ENCODE peak calls at places on chromosome 2, in nine cellular contexts. W, V, F, Q, T, E, B, X and M are unnamed samples.

GRCh38 chr2:50116611-50117010 is 915.3 kb downstream of the NRXN1 start:
- DNase-seq in X (no peak), Q (no peak), B (no peak), T (no peak), V (no peak), W (no peak), E (no peak), F (no peak), M (no peak)

GRCh38 chr2:20348542-20348941 is 2.1 kb downstream of the PUM2 start:
- DNase-seq in Q (peak; percentile 54), W (no peak), E (peak; percentile 26), X (no peak), V (no peak), F (no peak), B (no peak), T (no peak), M (no peak)

GRCh38 chr2:176680916-176681315 is 411.7 kb downstream of the MTX2 start:
- DNase-seq in X (peak; percentile 48), E (no peak), F (peak; percentile 2), T (peak; percentile 77), B (no peak), Q (no peak), W (no peak), V (no peak), M (peak; percentile 60)

GRCh38 chr2:232438951-232439757 is 16.8 kb upstream of the ALPI start:
- DNase-seq in B (no peak), Q (peak; percentile 80), W (no peak), E (no peak), V (no peak), X (peak; percentile 27), F (no peak), T (peak; percentile 13), M (no peak)

GRCh38 chr2:1055014-1055595 is 104.5 kb downstream of the SNTG2 start:
- DNase-seq in X (peak; percentile 81), Q (peak; percentile 66), W (peak; percentile 85), F (peak; percentile 84), B (no peak), V (no peak), T (peak; percentile 43), E (no peak), M (peak; percentile 90)

GRCh38 chr2:200585730-200586643 is at the start of gene AOX1:
- DNase-seq in E (peak; percentile 30), V (no peak), Q (peak; percentile 92), F (peak; percentile 55), T (peak; percentile 78), X (peak; percentile 67), B (peak; percentile 81), W (no peak), M (peak; percentile 62)

GRCh38 chr2:178845565-178846457 is 38.6 kb upstream of the TTN start:
- DNase-seq in B (no peak), F (peak; percentile 81), E (no peak), X (peak; percentile 74), Q (no peak), W (peak; percentile 33), T (peak; percentile 81), V (no peak), M (peak; percentile 79)

GRCh38 chr2:47226124-47227040 is 71.3 kb upstream of the STPG4 start:
- DNase-seq in W (no peak), Q (no peak), B (no peak), X (peak; percentile 9), T (no peak), E (no peak), F (no peak), V (no peak), M (no peak)

GRCh38 chr2:227805578-227805977 is 8.1 kb upstream of the CCL20 start:
- DNase-seq in E (no peak), B (no peak), Q (no peak), X (peak; percentile 30), T (no peak), W (no peak), V (peak; percentile 45), F (no peak), M (no peak)

GRCh38 chr2:157004789-157005188 is 252.7 kb upstream of the GALNT5 start:
- DNase-seq in F (no peak), X (no peak), W (no peak), T (no peak), V (no peak), B (no peak), E (no peak), Q (no peak), M (no peak)

GRCh38 chr2:72995420-72996151 is 75.9 kb downstream of the SFXN5 start:
- DNase-seq in E (no peak), F (no peak), X (no peak), T (no peak), B (no peak), W (no peak), Q (peak; percentile 47), V (no peak), M (no peak)

GRCh38 chr2:122736279-122736678 is 980.8 kb downstream of the TSN start:
- DNase-seq in Q (no peak), X (peak; percentile 31), V (no peak), E (no peak), T (no peak), F (peak; percentile 32), W (no peak), B (no peak), M (peak; percentile 3)

GRCh38 chr2:60252581-60253170 is 300.8 kb downstream of the BCL11A start:
- DNase-seq in F (no peak), E (no peak), B (no peak), T (no peak), V (no peak), X (no peak), Q (no peak), W (no peak), M (no peak)

GRCh38 chr2:26706616-26707473 is 14.3 kb downstream of the KCNK3 start:
- DNase-seq in Q (peak; percentile 73), F (no peak), V (no peak), T (no peak), B (no peak), X (no peak), W (no peak), E (no peak), M (no peak)

GRCh38 chr2:165825041-165825440 is 31.0 kb upstream of the GALNT3 start:
- DNase-seq in T (peak; percentile 31), V (no peak), W (no peak), Q (no peak), F (peak; percentile 69), E (no peak), X (peak; percentile 19), B (no peak), M (peak; percentile 11)

GRCh38 chr2:70901235-70902066 is 34.2 kb upstream of the ATP6V1B1 start:
- DNase-seq in X (peak; percentile 70), W (no peak), T (peak; percentile 39), F (peak; percentile 37), V (no peak), B (no peak), E (no peak), Q (peak; percentile 87), M (peak; percentile 45)

GRCh38 chr2:57868619-57869139 is 177.9 kb upstream of the VRK2 start:
- DNase-seq in W (no peak), T (no peak), F (no peak), B (no peak), X (no peak), V (no peak), E (no peak), Q (no peak), M (no peak)

DNA sequence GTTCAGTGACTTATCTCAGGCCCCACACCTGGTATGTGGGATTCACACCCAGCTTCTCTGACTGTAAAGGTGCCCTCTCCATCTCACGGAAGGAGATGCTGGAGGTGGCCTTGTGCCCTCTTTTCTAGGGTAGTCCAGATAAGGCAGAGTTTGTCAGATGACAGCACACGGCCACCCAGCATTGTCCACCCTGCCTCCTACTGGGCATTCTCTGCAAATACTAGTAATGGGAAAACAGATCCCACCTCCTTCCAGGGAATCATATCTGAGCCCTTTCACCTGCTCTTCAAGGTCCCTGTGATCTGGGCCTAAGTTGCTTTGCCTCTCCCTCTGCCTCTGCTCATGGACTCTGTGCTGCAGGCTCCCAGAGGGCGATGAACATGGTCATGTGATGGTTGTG is 214.7 kb downstream of the CLIP4 start:
- DNase-seq in Q (no peak), X (no peak), E (no peak), V (no peak), B (no peak), T (no peak), W (no peak), F (no peak), M (no peak)
- TF ChIP-seq CTCF in Q (peak; percentile 73), X (peak; percentile 20), E (peak; percentile 42), V (peak; percentile 29), B (no peak), T (peak; percentile 24), W (peak; percentile 22), F (no peak), M (peak; percentile 11)

GRCh38 chr2:107712857-107713256 is 113.8 kb upstream of the RGPD4 start:
- DNase-seq in Q (no peak), V (no peak), T (no peak), X (no peak), E (no peak), B (no peak), W (no peak), F (no peak), M (no peak)
- H3K4me3 ChIP-seq in Q (no peak overlapping the region), V (no peak overlapping the region), T (no peak overlapping the region), X (no peak overlapping the region), E (peak overlapping the region; percentile 26), B (no peak overlapping the region), W (peak overlapping the region; percentile 33), F (no peak overlapping the region), M (no peak overlapping the region)

DNA sequence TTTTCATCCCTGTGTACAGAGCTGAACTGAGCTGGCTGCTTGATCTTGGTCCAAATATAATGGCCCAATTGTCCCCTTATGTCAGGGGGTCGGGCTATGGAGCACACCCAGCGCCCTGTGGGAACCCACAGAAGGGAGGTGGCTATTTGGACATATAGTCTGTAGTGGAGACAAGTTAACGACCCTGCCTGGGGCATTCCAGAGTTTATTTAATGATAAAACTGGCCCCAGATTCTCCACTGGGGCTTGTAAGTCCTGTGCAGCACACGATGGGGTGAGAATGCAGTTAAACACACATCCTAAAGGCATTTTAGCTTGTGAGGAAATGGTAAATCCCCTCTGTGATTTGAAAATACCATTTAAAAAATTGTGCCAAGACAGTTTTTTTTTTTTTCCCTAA is 72.9 kb downstream of the QPCT start:
- DNase-seq in F (peak; percentile 47), W (peak; percentile 23), B (no peak), E (no peak), T (peak; percentile 47), V (no peak), Q (no peak), X (peak; percentile 80), M (peak; percentile 84)
- TF ChIP-seq CTCF in F (no peak), W (no peak), B (no peak), E (no peak), T (no peak), V (no peak), Q (no peak), X (no peak), M (peak; percentile 9)

DNA sequence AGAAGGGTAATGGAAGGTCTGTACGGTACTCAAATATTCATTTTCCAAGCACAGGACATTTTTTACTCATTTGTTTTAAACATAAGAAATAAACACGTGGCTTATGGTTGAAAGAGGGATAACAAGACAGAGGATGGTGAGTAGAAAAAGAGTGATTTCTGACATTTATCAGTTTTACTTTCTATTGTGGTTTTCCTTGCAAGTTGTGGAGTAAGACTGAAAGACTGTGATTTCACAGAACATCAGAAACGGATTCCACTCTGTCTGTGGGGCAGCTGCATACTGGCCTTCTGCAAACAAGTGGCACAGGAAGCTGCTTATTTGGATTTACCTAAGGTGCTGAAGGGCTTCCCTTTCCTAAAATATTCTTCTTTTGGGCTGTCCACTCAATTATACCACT is 122.2 kb upstream of the ITGB6 start:
- DNase-seq in V (no peak), E (peak; percentile 5), B (no peak), W (no peak), Q (no peak), X (no peak), F (no peak), T (no peak), M (no peak)
- H3K4me3 ChIP-seq in V (no peak overlapping the region), E (no peak overlapping the region), B (no peak overlapping the region), W (no peak overlapping the region), Q (no peak overlapping the region), X (no peak overlapping the region), F (no peak overlapping the region), T (no peak overlapping the region), M (no peak overlapping the region)